ENCODE peak calls at places on chromosomes 2 and 18, in eight cellular contexts. S is uterus, D is tibial nerve, I is left ventricle myocardium inferior, P is PC-3, W is GM12878, Q is ovary, J is WERI-Rb-1. L is an unnamed sample. For H3K27me3, the result is how much of the 10 kb centered on the place peaks cover.

GRCh38 chr2:188309364-188309763 is 17.7 kb downstream of the GULP1 start:
- DNase-seq in Q (no peak), W (no peak), I (no peak), D (no peak), S (no peak), J (no peak), P (no peak), L (no peak)

GRCh38 chr18:8706981-8707940 is 1.9 kb downstream of the MTCL1 start:
- DNase-seq in D (no peak), W (no peak), S (peak), Q (peak), J (peak), P (peak), I (no peak), L (no peak)

GRCh38 chr2:239807568-239807967 is 217.6 kb downstream of the NDUFA10 start:
- DNase-seq in I (no peak), W (no peak), D (no peak), S (no peak), Q (no peak), P (no peak), J (no peak), L (no peak)

GRCh38 chr2:109648041-109648527 is 33.9 kb downstream of the SOWAHC start:
- DNase-seq in W (no peak), Q (no peak), J (no peak), P (no peak), I (no peak), S (no peak), D (no peak), L (no peak)

GRCh38 chr2:44450806-44451205 is 89.1 kb downstream of the CAMKMT start:
- DNase-seq in W (no peak), S (no peak), I (no peak), Q (no peak), D (no peak), J (no peak), P (no peak), L (no peak)

GRCh38 chr2:207617011-207617671 is 8.1 kb downstream of the METTL21A start:
- DNase-seq in J (no peak), D (no peak), P (peak), Q (no peak), W (no peak), S (no peak), I (no peak), L (no peak)

GRCh38 chr2:241851325-241852115 is 7.2 kb downstream of the PDCD1 start:
- DNase-seq in D (peak), J (no peak), Q (no peak), W (no peak), P (no peak), I (no peak), S (no peak), L (no peak)

GRCh38 chr2:75547345-75548035 is 13.2 kb downstream of the EVA1A start:
- DNase-seq in Q (no peak), S (no peak), P (no peak), I (no peak), D (no peak), J (no peak), W (no peak), L (no peak)

GRCh38 chr2:220246356-220246755 is 618.9 kb downstream of the SLC4A3 start:
- DNase-seq in D (no peak), S (no peak), P (no peak), Q (no peak), J (no peak), W (no peak), I (no peak), L (no peak)

GRCh38 chr2:46169452-46169851 is 127.8 kb upstream of the EPAS1 start:
- DNase-seq in J (peak), W (no peak), I (no peak), P (no peak), Q (no peak), D (no peak), S (no peak), L (no peak)

DNA sequence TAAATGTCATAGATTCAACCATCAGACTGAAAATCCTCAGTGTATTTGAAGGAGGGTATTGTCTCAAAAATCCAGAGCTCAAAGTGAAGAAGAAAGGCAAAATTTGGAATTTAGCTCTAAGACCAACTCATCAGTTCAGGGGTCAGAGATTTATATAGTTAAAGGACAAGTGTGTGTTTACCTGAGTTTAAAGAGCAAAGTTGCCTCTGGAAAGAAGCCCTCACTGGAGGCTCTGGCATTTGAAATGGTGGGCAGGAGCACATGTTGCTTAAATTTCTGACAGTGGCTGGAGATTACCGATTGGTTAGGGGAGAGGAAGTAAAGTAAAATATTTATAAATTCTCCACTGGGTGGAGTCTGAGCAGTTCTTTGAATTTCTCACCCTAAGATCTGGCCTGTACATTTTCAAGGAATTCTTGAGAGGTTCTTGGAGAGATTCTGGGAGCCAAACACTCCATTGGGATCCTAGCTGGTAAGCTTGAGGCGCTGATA is at the start of gene KYNU:
- DNase-seq in P (peak), W (no peak), D (no peak), J (no peak), I (no peak), Q (no peak), S (no peak), L (no peak)
- H3K4me3 ChIP-seq in P (no peak), W (peak), D (peak), J (no peak), I (peak), Q (no peak), S (no peak), L (no peak)

GRCh38 chr2:147348886-147349285 is 495.9 kb upstream of the ACVR2A start:
- DNase-seq in J (peak), S (no peak), D (no peak), I (no peak), P (no peak), Q (no peak), W (no peak), L (no peak)

GRCh38 chr2:147352775-147353381 is 492.0 kb upstream of the ACVR2A start:
- DNase-seq in D (no peak), P (no peak), I (no peak), W (no peak), J (no peak), S (no peak), Q (no peak), L (no peak)

GRCh38 chr2:147355706-147356105 is 489.1 kb upstream of the ACVR2A start:
- DNase-seq in J (no peak), D (no peak), P (peak), I (no peak), W (no peak), Q (no peak), S (no peak), L (no peak)

GRCh38 chr2:147352294-147352693 is 492.5 kb upstream of the ACVR2A start:
- DNase-seq in W (no peak), D (no peak), Q (no peak), S (no peak), I (no peak), P (no peak), J (no peak), L (no peak)

GRCh38 chr2:147351789-147352188 is 493.0 kb upstream of the ACVR2A start:
- DNase-seq in Q (no peak), I (no peak), J (no peak), W (no peak), S (no peak), D (no peak), P (no peak), L (no peak)
- TF ChIP-seq CTCF in Q (no peak), I (no peak), J (no peak), W (no peak), S (no peak), D (no peak), P (no peak), L (no peak)

DNA sequence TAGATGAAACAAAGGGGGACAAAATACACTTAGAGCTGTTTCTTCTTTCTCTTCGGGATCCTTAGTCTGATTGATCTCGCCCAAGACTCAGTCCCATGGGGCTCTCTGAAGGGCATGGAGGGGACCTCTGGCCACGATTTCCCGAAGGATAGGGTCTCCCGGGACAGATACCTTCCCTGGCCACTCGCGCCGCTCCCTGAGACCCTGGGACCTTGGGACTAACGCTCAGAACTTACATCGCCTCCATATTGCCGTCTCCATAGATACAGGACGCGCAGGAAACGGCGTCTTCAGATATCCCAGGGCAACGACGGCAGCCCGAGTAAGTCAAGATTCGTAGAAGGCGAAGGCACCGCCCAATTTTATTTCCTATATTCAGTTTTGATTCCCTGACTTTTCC is at the start of gene CFAP65:
- DNase-seq in D (no peak), Q (no peak), P (peak), S (no peak), W (no peak), J (peak), I (no peak), L (no peak)
- H3K27me3 ChIP-seq in D (under half), Q (under half), P (under half), S (under half), W (under half), J (under half), I (half or more), L (under half)

DNA sequence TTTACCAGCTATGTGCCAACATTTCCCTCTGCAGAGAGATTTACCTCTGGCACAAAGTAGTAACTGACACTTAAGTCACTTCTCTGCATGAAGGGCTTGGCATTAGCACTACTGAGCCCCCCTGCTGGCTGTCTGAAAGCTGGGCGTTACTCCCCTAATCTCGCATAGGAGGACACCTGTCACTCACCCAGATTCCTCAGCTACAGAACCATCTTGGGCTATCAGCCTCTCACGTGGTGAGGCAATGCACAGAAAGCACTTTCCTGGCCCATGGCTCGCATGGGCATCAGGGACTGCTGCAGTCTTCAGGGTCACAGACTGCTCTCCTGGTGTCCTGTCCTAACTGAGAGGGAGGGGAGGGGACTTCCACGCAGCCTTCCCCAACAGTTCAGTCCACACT is 12.0 kb downstream of the SERPINE2 start:
- DNase-seq in I (no peak), D (no peak), P (no peak), J (peak), W (no peak), S (no peak), Q (no peak), L (no peak)
- H3K4me3 ChIP-seq in I (no peak), D (no peak), P (no peak), J (no peak), W (no peak), S (no peak), Q (no peak), L (no peak)

DNA sequence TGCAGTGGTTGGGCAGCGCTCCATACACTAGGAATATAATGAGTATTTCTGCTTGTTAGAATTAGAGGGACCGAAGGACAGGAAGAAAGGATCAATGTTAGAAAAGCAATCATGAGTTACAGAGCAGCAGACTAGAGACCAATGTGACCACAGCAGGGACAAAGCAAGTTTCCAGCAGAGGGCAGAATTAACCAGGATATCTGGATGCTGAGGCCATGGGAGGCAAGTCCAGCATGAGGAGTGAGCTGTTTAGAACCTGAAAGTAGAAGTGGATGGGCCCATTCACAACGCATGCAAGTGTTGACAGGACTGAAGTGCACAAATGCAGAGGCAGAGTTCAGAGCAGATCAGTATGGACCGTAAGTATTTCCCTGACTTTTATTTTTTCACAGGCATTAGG is 910.4 kb upstream of the GYPC start:
- DNase-seq in J (peak), W (peak), S (no peak), Q (no peak), D (no peak), P (peak), I (no peak), L (no peak)
- TF ChIP-seq CTCF in J (peak), W (peak), S (no peak), Q (no peak), D (no peak), P (peak), I (peak), L (no peak)

L was measured in gastrocnemius medialis.